ENCODE peak calls at places on chromosome 1, in four cellular contexts. One of them, this sample, is unnamed.

GRCh38 chr1:149849947-149850360 is 49.4 kb upstream of the BOLA1 start:
- DNase-seq in heart right ventricle: peak; percentile 1
- DNase-seq in dorsolateral prefrontal cortex: no peak
- DNase-seq in right lobe of liver: peak; percentile 31
- DNase-seq in this sample: no peak

GRCh38 chr1:45569962-45570581 is 13.8 kb upstream of the NASP start:
- DNase-seq in heart right ventricle: peak; percentile 72
- DNase-seq in dorsolateral prefrontal cortex: peak; percentile 74
- DNase-seq in right lobe of liver: peak; percentile 73
- DNase-seq in this sample: peak; percentile 70

GRCh38 chr1:115337633-115338456 is at the start of gene NGF:
- DNase-seq in heart right ventricle: peak; percentile 60
- DNase-seq in dorsolateral prefrontal cortex: peak; percentile 44
- DNase-seq in right lobe of liver: no peak
- DNase-seq in this sample: no peak

GRCh38 chr1:169027607-169028320 is 78.7 kb upstream of the ATP1B1 start:
- DNase-seq in heart right ventricle: no peak
- DNase-seq in dorsolateral prefrontal cortex: no peak
- DNase-seq in right lobe of liver: no peak
- DNase-seq in this sample: peak; percentile 18

GRCh38 chr1:212749924-212750535 is 41.5 kb downstream of the NSL1 start:
- DNase-seq in heart right ventricle: no peak
- DNase-seq in dorsolateral prefrontal cortex: no peak
- DNase-seq in right lobe of liver: no peak
- DNase-seq in this sample: peak; percentile 20

GRCh38 chr1:207997486-207998268 is 86.8 kb upstream of the CD34 start:
- DNase-seq in heart right ventricle: peak; percentile 88
- DNase-seq in dorsolateral prefrontal cortex: peak; percentile 60
- DNase-seq in right lobe of liver: peak; percentile 80
- DNase-seq in this sample: peak; percentile 70

GRCh38 chr1:4395158-4395557 is 259.3 kb upstream of the AJAP1 start:
- DNase-seq in heart right ventricle: no peak
- DNase-seq in dorsolateral prefrontal cortex: no peak
- DNase-seq in right lobe of liver: no peak
- DNase-seq in this sample: no peak

GRCh38 chr1:168054117-168054516 is 82.6 kb downstream of the GPR161 start:
- DNase-seq in heart right ventricle: no peak
- DNase-seq in dorsolateral prefrontal cortex: no peak
- DNase-seq in right lobe of liver: no peak
- DNase-seq in this sample: no peak

GRCh38 chr1:202821467-202821866 is 10.7 kb downstream of the PCAT6 start:
- DNase-seq in heart right ventricle: no peak
- DNase-seq in dorsolateral prefrontal cortex: no peak
- DNase-seq in right lobe of liver: no peak
- DNase-seq in this sample: no peak

GRCh38 chr1:229694053-229694693 is 68.1 kb downstream of the URB2 start:
- DNase-seq in heart right ventricle: peak; percentile 78
- DNase-seq in dorsolateral prefrontal cortex: peak; percentile 81
- DNase-seq in right lobe of liver: no peak
- DNase-seq in this sample: no peak

GRCh38 chr1:155174334-155175280 is 958 bp downstream of the TRIM46 start:
- DNase-seq in heart right ventricle: peak; percentile 3
- DNase-seq in dorsolateral prefrontal cortex: peak; percentile 73
- DNase-seq in right lobe of liver: peak; percentile 52
- DNase-seq in this sample: peak; percentile 53

GRCh38 chr1:53593758-53594380 is 134.7 kb downstream of the DMRTB1 start:
- DNase-seq in heart right ventricle: no peak
- DNase-seq in dorsolateral prefrontal cortex: no peak
- DNase-seq in right lobe of liver: no peak
- DNase-seq in this sample: no peak
- TF ChIP-seq CTCF in heart right ventricle: peak; percentile 39
- TF ChIP-seq CTCF in dorsolateral prefrontal cortex: no peak
- TF ChIP-seq CTCF in right lobe of liver: peak; percentile 12
- TF ChIP-seq CTCF in this sample: peak; percentile 12

GRCh38 chr1:160056648-160057169 is 13.3 kb downstream of the KCNJ10 start:
- DNase-seq in heart right ventricle: no peak
- DNase-seq in dorsolateral prefrontal cortex: no peak
- DNase-seq in right lobe of liver: no peak
- DNase-seq in this sample: no peak

GRCh38 chr1:160062134-160062533 is 7.8 kb downstream of the KCNJ10 start:
- DNase-seq in heart right ventricle: no peak
- DNase-seq in dorsolateral prefrontal cortex: peak; percentile 95
- DNase-seq in right lobe of liver: no peak
- DNase-seq in this sample: no peak

GRCh38 chr1:160053548-160054365 is 16.2 kb downstream of the KCNJ10 start:
- DNase-seq in heart right ventricle: no peak
- DNase-seq in dorsolateral prefrontal cortex: no peak
- DNase-seq in right lobe of liver: no peak
- DNase-seq in this sample: no peak

GRCh38 chr1:160061376-160062100 is 8.4 kb downstream of the KCNJ10 start:
- DNase-seq in heart right ventricle: no peak
- DNase-seq in dorsolateral prefrontal cortex: no peak
- DNase-seq in right lobe of liver: no peak
- DNase-seq in this sample: peak; percentile 7

GRCh38 chr1:160058087-160058486 is 11.9 kb downstream of the KCNJ10 start:
- DNase-seq in heart right ventricle: no peak
- DNase-seq in dorsolateral prefrontal cortex: no peak
- DNase-seq in right lobe of liver: no peak
- DNase-seq in this sample: no peak
- TF ChIP-seq CTCF in heart right ventricle: peak; percentile 34
- TF ChIP-seq CTCF in dorsolateral prefrontal cortex: peak; percentile 47
- TF ChIP-seq CTCF in right lobe of liver: peak; percentile 29
- TF ChIP-seq CTCF in this sample: peak; percentile 27

GRCh38 chr1:221839321-221839720 is 97.4 kb upstream of the DUSP10 start:
- DNase-seq in heart right ventricle: no peak
- DNase-seq in dorsolateral prefrontal cortex: no peak
- DNase-seq in right lobe of liver: no peak
- DNase-seq in this sample: no peak
- TF ChIP-seq CTCF in heart right ventricle: no peak
- TF ChIP-seq CTCF in dorsolateral prefrontal cortex: no peak
- TF ChIP-seq CTCF in right lobe of liver: no peak
- TF ChIP-seq CTCF in this sample: no peak

GRCh38 chr1:10051656-10052055 is 18.9 kb downstream of the UBE4B start:
- DNase-seq in heart right ventricle: no peak
- DNase-seq in dorsolateral prefrontal cortex: no peak
- DNase-seq in right lobe of liver: no peak
- DNase-seq in this sample: no peak
- TF ChIP-seq CTCF in heart right ventricle: no peak
- TF ChIP-seq CTCF in dorsolateral prefrontal cortex: no peak
- TF ChIP-seq CTCF in right lobe of liver: no peak
- TF ChIP-seq CTCF in this sample: no peak

DNA sequence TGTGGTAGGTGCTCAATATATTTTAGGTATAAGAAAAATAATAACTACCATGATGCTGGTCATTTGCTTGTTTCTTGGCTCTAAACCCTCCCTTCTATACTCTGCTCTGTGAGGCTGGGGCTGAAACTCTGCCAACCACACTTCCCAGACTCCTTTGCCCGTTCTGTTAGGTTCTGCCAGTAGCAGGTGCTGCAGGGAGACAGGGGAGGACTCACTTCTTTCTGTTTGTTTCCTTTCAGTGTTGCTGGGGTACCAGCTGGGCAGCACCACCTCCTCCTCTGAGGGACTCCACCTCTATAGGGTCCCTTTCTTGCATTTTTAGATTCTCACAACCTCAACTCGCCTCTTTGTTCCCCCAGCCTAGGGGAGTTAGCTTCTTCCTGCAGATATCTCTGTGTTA is 16.9 kb upstream of the SH2D2A start:
- DNase-seq in heart right ventricle: no peak
- DNase-seq in dorsolateral prefrontal cortex: no peak
- DNase-seq in right lobe of liver: no peak
- DNase-seq in this sample: peak; percentile 5
- TF ChIP-seq CTCF in heart right ventricle: no peak
- TF ChIP-seq CTCF in dorsolateral prefrontal cortex: no peak
- TF ChIP-seq CTCF in right lobe of liver: no peak
- TF ChIP-seq CTCF in this sample: no peak

GRCh38 chr1:220748091-220748934 is at the start of gene MTARC2:
- DNase-seq in heart right ventricle: peak; percentile 90
- DNase-seq in dorsolateral prefrontal cortex: peak; percentile 70
- DNase-seq in right lobe of liver: peak; percentile 97
- DNase-seq in this sample: peak; percentile 72
- TF ChIP-seq CTCF in heart right ventricle: no peak
- TF ChIP-seq CTCF in dorsolateral prefrontal cortex: no peak
- TF ChIP-seq CTCF in right lobe of liver: no peak
- TF ChIP-seq CTCF in this sample: no peak

This sample was measured in GM13977.